ENCODE peak calls at places on chromosomes 12 and 14, in six cellular contexts. B is HCT116, H is ovary, G is body of pancreas, A is heart left ventricle, N is HepG2. L is an unnamed sample.

GRCh38 chr14:22593189-22593588 is 4.2 kb upstream of the DAD1 start:
- DNase-seq in B (no peak), A (no peak), N (no peak), G (no peak), H (no peak), L (no peak)

GRCh38 chr14:33617154-33617553 is 333.7 kb downstream of the EGLN3 start:
- DNase-seq in N (no peak), G (no peak), B (no peak), A (no peak), H (no peak), L (no peak)

GRCh38 chr12:110042260-110042659 is 6.1 kb downstream of the C12orf76 start:
- DNase-seq in N (peak; percentile 26), B (no peak), A (no peak), G (peak; percentile 20), H (no peak), L (no peak)

GRCh38 chr12:79547735-79548347 is 142.9 kb downstream of the PAWR start:
- DNase-seq in N (peak; percentile 91), A (peak; percentile 34), H (peak; percentile 25), B (peak; percentile 34), G (peak; percentile 51), L (no peak)

GRCh38 chr12:123469978-123470377 is 12.0 kb downstream of the SNRNP35 start:
- DNase-seq in B (no peak), H (no peak), N (no peak), A (no peak), G (no peak), L (no peak)

GRCh38 chr12:120012067-120012621 is 23.1 kb downstream of the BICDL1 start:
- DNase-seq in A (no peak), B (peak; percentile 18), H (no peak), N (no peak), G (no peak), L (no peak)

GRCh38 chr12:121333747-121334146 is 18.5 kb downstream of the ANAPC5 start:
- DNase-seq in B (no peak), N (no peak), A (no peak), G (no peak), H (no peak), L (no peak)

GRCh38 chr12:91774471-91774921 is 371.1 kb downstream of the BTG1 start:
- DNase-seq in A (no peak), N (no peak), G (peak; percentile 18), H (peak; percentile 10), B (no peak), L (no peak)

GRCh38 chr12:120078868-120079267 is 37.7 kb downstream of the RAB35 start:
- DNase-seq in B (no peak), G (no peak), H (no peak), A (no peak), N (no peak), L (peak; percentile 66)

DNA sequence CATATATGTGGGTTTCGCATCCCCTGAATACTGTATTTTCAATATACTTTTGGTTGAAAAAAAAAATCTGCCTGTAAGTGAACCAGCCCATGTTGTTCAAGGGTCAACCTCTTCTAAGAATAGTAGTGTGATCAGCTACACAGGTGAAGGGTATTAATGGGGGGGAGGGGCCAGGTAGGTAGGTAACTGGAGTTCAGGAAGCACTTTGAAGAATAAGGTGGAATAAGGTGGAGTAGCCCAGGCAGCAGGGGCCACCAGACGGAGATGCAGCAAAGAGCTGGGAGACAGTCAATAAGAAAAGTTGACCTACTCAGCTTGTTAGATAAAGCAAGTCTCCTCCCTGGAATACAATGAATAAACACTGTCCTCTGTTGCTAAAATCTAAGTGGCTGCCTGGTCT is 9.3 kb downstream of the LDHB start:
- DNase-seq in B (no peak), A (no peak), N (no peak), G (no peak), H (no peak), L (no peak)
- TF ChIP-seq POLR2A in B (no peak), A (no peak), N (no peak), G (no peak), H (no peak), L (no peak)

DNA sequence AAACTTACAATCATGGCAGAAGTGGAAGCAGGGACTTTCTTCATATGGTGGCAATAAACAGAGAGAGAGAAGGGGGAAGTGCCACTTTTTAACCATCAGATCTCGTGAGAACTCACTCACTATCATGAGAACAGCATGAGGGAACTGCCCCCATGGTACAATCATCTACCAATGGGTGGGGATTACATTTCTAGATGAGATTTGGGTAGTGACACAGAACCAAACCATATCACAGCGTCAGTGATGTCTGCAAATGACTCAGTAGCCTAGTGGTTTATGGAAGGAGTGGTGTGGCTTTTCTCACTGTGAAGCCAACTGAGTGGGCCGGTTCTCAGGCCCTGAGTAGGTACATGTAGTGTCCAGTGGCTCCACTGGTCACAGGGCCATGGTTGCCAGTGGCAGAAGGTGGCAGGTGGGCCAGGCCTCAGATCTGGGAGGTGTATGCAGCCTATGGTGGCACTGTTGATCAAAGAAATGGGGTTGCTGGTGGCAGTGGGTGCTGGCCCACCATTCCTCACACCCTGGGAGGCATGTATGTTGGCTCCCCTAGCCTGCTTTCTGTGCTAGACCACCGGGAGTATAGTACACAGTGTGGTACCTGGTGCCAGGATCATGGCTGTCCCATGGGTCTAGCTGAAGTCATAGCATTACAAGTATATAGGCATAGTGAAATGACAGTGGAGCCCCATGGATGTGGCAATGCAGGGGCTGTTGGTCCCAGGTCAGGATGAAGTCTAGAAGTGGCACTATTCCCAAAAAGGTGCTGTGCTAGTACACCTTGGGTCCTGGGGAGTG is 191.9 kb downstream of the NUBPL start:
- DNase-seq in A (no peak), G (no peak), N (no peak), H (no peak), B (no peak), L (no peak)
- H3K27ac ChIP-seq in A (no peak overlapping the region), G (no peak overlapping the region), N (no peak overlapping the region), H (no peak overlapping the region), B (no peak overlapping the region), L (no peak overlapping the region)

GRCh38 chr12:57735952-57736742 is 2.4 kb downstream of the AGAP2 start:
- DNase-seq in A (peak; percentile 65), N (peak; percentile 37), G (peak; percentile 25), H (peak; percentile 36), B (no peak), L (peak; percentile 58)
- TF ChIP-seq CTCF in A (no peak), N (peak; percentile 71), G (no peak), H (no peak), B (no peak), L (no peak)

DNA sequence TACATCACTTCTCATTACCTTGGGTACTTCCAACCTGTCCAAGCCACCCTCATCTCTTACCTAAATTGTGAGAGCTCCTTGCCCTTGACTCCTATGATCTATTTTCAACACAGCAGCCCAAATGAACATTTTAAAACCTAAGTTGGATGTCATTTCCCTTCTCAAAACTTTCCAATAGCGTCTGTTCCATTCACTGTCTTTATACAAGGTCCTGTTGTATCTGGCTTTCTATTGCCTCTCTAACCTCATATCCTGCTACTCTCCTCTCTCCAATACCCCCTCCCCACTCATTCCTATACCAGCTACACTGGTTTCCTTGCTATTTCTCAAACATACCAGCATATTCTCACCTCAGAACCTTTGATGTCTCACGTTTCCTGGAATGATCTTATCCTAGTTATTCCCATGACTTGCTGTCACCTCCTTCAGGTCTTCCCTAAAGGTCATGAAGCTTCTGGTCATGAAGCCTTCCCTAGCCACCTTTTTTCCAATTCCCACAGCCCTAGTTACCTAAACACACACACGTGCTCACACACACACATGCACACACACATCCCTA is 4.1 kb upstream of the KANSL2 start:
- DNase-seq in B (no peak), H (no peak), N (no peak), G (no peak), A (no peak), L (no peak)
- TF ChIP-seq POLR2A in B (no peak), H (no peak), N (no peak), G (no peak), A (no peak), L (no peak)

GRCh38 chr12:65602191-65602578 is 222.1 kb upstream of the HMGA2 start:
- DNase-seq in H (no peak), G (no peak), N (no peak), B (no peak), A (no peak), L (no peak)
- H3K27ac ChIP-seq in H (no peak overlapping the region), G (no peak overlapping the region), N (no peak overlapping the region), B (peak overlapping the region; percentile 94), A (peak overlapping the region; percentile 53), L (no peak overlapping the region)

GRCh38 chr12:108237272-108237671 is 101.8 kb downstream of the CMKLR1 start:
- DNase-seq in N (peak; percentile 7), B (peak; percentile 40), H (no peak), G (no peak), A (no peak), L (no peak)
- TF ChIP-seq CTCF in N (peak; percentile 49), B (peak; percentile 44), H (no peak), G (no peak), A (no peak), L (no peak)